ENCODE peak calls at places on chromosomes 1 and 21, in five cellular contexts. One of them, this sample, is unnamed.

GRCh38 chr1:109643385-109644230 is 12.3 kb upstream of the GSTM4 start:
- DNase-seq in activated CD8-positive, alpha-beta T cell treated with anti-CD3 and anti-CD28 coated beads for 36 hours: peak
- DNase-seq in heart right ventricle: peak
- DNase-seq in non-pigmented ciliary epithelial cell: no peak
- DNase-seq in EH: peak
- DNase-seq in this sample: peak

GRCh38 chr1:152869808-152870419 is 8.2 kb upstream of the SMCP start:
- DNase-seq in non-pigmented ciliary epithelial cell: peak
- DNase-seq in heart right ventricle: peak
- DNase-seq in EH: peak
- DNase-seq in activated CD8-positive, alpha-beta T cell treated with anti-CD3 and anti-CD28 coated beads for 36 hours: peak
- DNase-seq in this sample: peak

GRCh38 chr1:91585982-91586381 is 85.3 kb downstream of the CDC7 start:
- DNase-seq in activated CD8-positive, alpha-beta T cell treated with anti-CD3 and anti-CD28 coated beads for 36 hours: no peak
- DNase-seq in non-pigmented ciliary epithelial cell: no peak
- DNase-seq in EH: peak
- DNase-seq in heart right ventricle: no peak
- DNase-seq in this sample: no peak

GRCh38 chr1:22018583-22019559 is 17.4 kb downstream of the CELA3A start:
- DNase-seq in EH: peak
- DNase-seq in heart right ventricle: no peak
- DNase-seq in non-pigmented ciliary epithelial cell: peak
- DNase-seq in activated CD8-positive, alpha-beta T cell treated with anti-CD3 and anti-CD28 coated beads for 36 hours: peak
- DNase-seq in this sample: peak

GRCh38 chr1:161994153-161994814 is 29.4 kb downstream of the OLFML2B start:
- DNase-seq in activated CD8-positive, alpha-beta T cell treated with anti-CD3 and anti-CD28 coated beads for 36 hours: no peak
- DNase-seq in non-pigmented ciliary epithelial cell: no peak
- DNase-seq in heart right ventricle: no peak
- DNase-seq in EH: peak
- DNase-seq in this sample: no peak

GRCh38 chr1:106749491-106749890 is 307.0 kb upstream of the PRMT6 start:
- DNase-seq in EH: no peak
- DNase-seq in heart right ventricle: no peak
- DNase-seq in activated CD8-positive, alpha-beta T cell treated with anti-CD3 and anti-CD28 coated beads for 36 hours: no peak
- DNase-seq in non-pigmented ciliary epithelial cell: no peak
- DNase-seq in this sample: no peak

GRCh38 chr1:117001254-117001927 is at the start of gene CD101:
- DNase-seq in non-pigmented ciliary epithelial cell: no peak
- DNase-seq in EH: no peak
- DNase-seq in heart right ventricle: no peak
- DNase-seq in activated CD8-positive, alpha-beta T cell treated with anti-CD3 and anti-CD28 coated beads for 36 hours: peak
- DNase-seq in this sample: no peak

GRCh38 chr1:109466440-109467300 is at the start of gene SYPL2:
- DNase-seq in activated CD8-positive, alpha-beta T cell treated with anti-CD3 and anti-CD28 coated beads for 36 hours: peak
- DNase-seq in EH: peak
- DNase-seq in non-pigmented ciliary epithelial cell: no peak
- DNase-seq in heart right ventricle: peak
- DNase-seq in this sample: no peak

GRCh38 chr1:10146391-10146790 is 64.0 kb upstream of the KIF1B start:
- DNase-seq in EH: peak
- DNase-seq in non-pigmented ciliary epithelial cell: no peak
- DNase-seq in heart right ventricle: no peak
- DNase-seq in activated CD8-positive, alpha-beta T cell treated with anti-CD3 and anti-CD28 coated beads for 36 hours: no peak
- DNase-seq in this sample: no peak

GRCh38 chr1:21607549-21608529 is 61.3 kb downstream of the RAP1GAP start:
- DNase-seq in non-pigmented ciliary epithelial cell: peak
- DNase-seq in activated CD8-positive, alpha-beta T cell treated with anti-CD3 and anti-CD28 coated beads for 36 hours: peak
- DNase-seq in EH: peak
- DNase-seq in heart right ventricle: peak
- DNase-seq in this sample: no peak

GRCh38 chr1:21639594-21640041 is 29.5 kb downstream of the RAP1GAP start:
- DNase-seq in activated CD8-positive, alpha-beta T cell treated with anti-CD3 and anti-CD28 coated beads for 36 hours: no peak
- DNase-seq in EH: peak
- DNase-seq in heart right ventricle: no peak
- DNase-seq in non-pigmented ciliary epithelial cell: no peak
- DNase-seq in this sample: no peak

GRCh38 chr21:14916676-14917141 is 148.1 kb downstream of the NRIP1 start:
- DNase-seq in heart right ventricle: no peak
- DNase-seq in EH: peak
- DNase-seq in activated CD8-positive, alpha-beta T cell treated with anti-CD3 and anti-CD28 coated beads for 36 hours: no peak
- DNase-seq in non-pigmented ciliary epithelial cell: peak
- DNase-seq in this sample: no peak

GRCh38 chr1:232376632-232377493 is 253.1 kb downstream of the SIPA1L2 start:
- DNase-seq in non-pigmented ciliary epithelial cell: no peak
- DNase-seq in heart right ventricle: peak
- DNase-seq in EH: no peak
- DNase-seq in activated CD8-positive, alpha-beta T cell treated with anti-CD3 and anti-CD28 coated beads for 36 hours: no peak
- DNase-seq in this sample: no peak

GRCh38 chr1:39653546-39654031 is 14.1 kb upstream of the HEYL start:
- DNase-seq in activated CD8-positive, alpha-beta T cell treated with anti-CD3 and anti-CD28 coated beads for 36 hours: peak
- DNase-seq in heart right ventricle: peak
- DNase-seq in non-pigmented ciliary epithelial cell: peak
- DNase-seq in EH: peak
- DNase-seq in this sample: peak

GRCh38 chr1:178057131-178057765 is 36.7 kb upstream of the RASAL2 start:
- DNase-seq in EH: no peak
- DNase-seq in heart right ventricle: no peak
- DNase-seq in non-pigmented ciliary epithelial cell: no peak
- DNase-seq in activated CD8-positive, alpha-beta T cell treated with anti-CD3 and anti-CD28 coated beads for 36 hours: no peak
- DNase-seq in this sample: no peak

GRCh38 chr1:110203021-110203661 is 7.0 kb upstream of the KCNC4 start:
- DNase-seq in EH: peak
- DNase-seq in non-pigmented ciliary epithelial cell: no peak
- DNase-seq in heart right ventricle: no peak
- DNase-seq in activated CD8-positive, alpha-beta T cell treated with anti-CD3 and anti-CD28 coated beads for 36 hours: peak
- DNase-seq in this sample: no peak

GRCh38 chr1:221337106-221337505 is 404.8 kb downstream of the DUSP10 start:
- DNase-seq in activated CD8-positive, alpha-beta T cell treated with anti-CD3 and anti-CD28 coated beads for 36 hours: no peak
- DNase-seq in EH: no peak
- DNase-seq in non-pigmented ciliary epithelial cell: no peak
- DNase-seq in heart right ventricle: no peak
- DNase-seq in this sample: no peak

GRCh38 chr1:21652937-21653743 is 16.0 kb downstream of the RAP1GAP start:
- DNase-seq in EH: no peak
- DNase-seq in activated CD8-positive, alpha-beta T cell treated with anti-CD3 and anti-CD28 coated beads for 36 hours: no peak
- DNase-seq in non-pigmented ciliary epithelial cell: no peak
- DNase-seq in heart right ventricle: no peak
- DNase-seq in this sample: no peak

GRCh38 chr21:29181799-29182470 is 51.5 kb downstream of the MAP3K7CL start:
- DNase-seq in EH: peak
- DNase-seq in activated CD8-positive, alpha-beta T cell treated with anti-CD3 and anti-CD28 coated beads for 36 hours: no peak
- DNase-seq in non-pigmented ciliary epithelial cell: peak
- DNase-seq in heart right ventricle: no peak
- DNase-seq in this sample: no peak

GRCh38 chr1:73813726-73814125 is 384.2 kb downstream of the LRRIQ3 start:
- DNase-seq in heart right ventricle: no peak
- DNase-seq in EH: no peak
- DNase-seq in non-pigmented ciliary epithelial cell: no peak
- DNase-seq in activated CD8-positive, alpha-beta T cell treated with anti-CD3 and anti-CD28 coated beads for 36 hours: no peak
- DNase-seq in this sample: no peak

GRCh38 chr1:12505639-12506311 is 112.2 kb downstream of the DHRS3 start:
- DNase-seq in EH: no peak
- DNase-seq in activated CD8-positive, alpha-beta T cell treated with anti-CD3 and anti-CD28 coated beads for 36 hours: no peak
- DNase-seq in heart right ventricle: no peak
- DNase-seq in non-pigmented ciliary epithelial cell: no peak
- DNase-seq in this sample: no peak

GRCh38 chr21:34703566-34703965 is 34.8 kb downstream of the CLIC6 start:
- DNase-seq in non-pigmented ciliary epithelial cell: no peak
- DNase-seq in activated CD8-positive, alpha-beta T cell treated with anti-CD3 and anti-CD28 coated beads for 36 hours: no peak
- DNase-seq in EH: no peak
- DNase-seq in heart right ventricle: no peak
- DNase-seq in this sample: no peak

GRCh38 chr1:29465755-29466154 is 229.4 kb downstream of the PTPRU start:
- DNase-seq in EH: peak
- DNase-seq in non-pigmented ciliary epithelial cell: no peak
- DNase-seq in activated CD8-positive, alpha-beta T cell treated with anti-CD3 and anti-CD28 coated beads for 36 hours: no peak
- DNase-seq in heart right ventricle: no peak
- DNase-seq in this sample: no peak

GRCh38 chr1:64537942-64538341 is 68.0 kb downstream of the CACHD1 start:
- DNase-seq in non-pigmented ciliary epithelial cell: no peak
- DNase-seq in activated CD8-positive, alpha-beta T cell treated with anti-CD3 and anti-CD28 coated beads for 36 hours: peak
- DNase-seq in heart right ventricle: no peak
- DNase-seq in EH: no peak
- DNase-seq in this sample: no peak

GRCh38 chr1:53316742-53317650 is 10.9 kb downstream of the LRP8 start:
- DNase-seq in heart right ventricle: no peak
- DNase-seq in non-pigmented ciliary epithelial cell: no peak
- DNase-seq in activated CD8-positive, alpha-beta T cell treated with anti-CD3 and anti-CD28 coated beads for 36 hours: no peak
- DNase-seq in EH: no peak
- DNase-seq in this sample: no peak